ENCODE peak calls at places on chromosome 15, in six cellular contexts. One of them, this sample, is unnamed.

GRCh38 chr15:95911570-95912279 is 418.8 kb upstream of the NR2F2 start:
- DNase-seq in left lung: no peak
- DNase-seq in tibial nerve: no peak
- DNase-seq in adrenal gland: peak; percentile 3
- DNase-seq in fibroblast of lung: no peak
- DNase-seq in heart right ventricle: no peak
- DNase-seq in this sample: no peak

GRCh38 chr15:64858136-64858535 is 16.4 kb downstream of the PLEKHO2 start:
- DNase-seq in fibroblast of lung: no peak
- DNase-seq in left lung: no peak
- DNase-seq in heart right ventricle: no peak
- DNase-seq in adrenal gland: peak; percentile 76
- DNase-seq in tibial nerve: no peak
- DNase-seq in this sample: no peak

GRCh38 chr15:69983696-69984265 is 113.9 kb downstream of the TLE3 start:
- DNase-seq in fibroblast of lung: peak; percentile 8
- DNase-seq in tibial nerve: no peak
- DNase-seq in left lung: no peak
- DNase-seq in adrenal gland: no peak
- DNase-seq in heart right ventricle: no peak
- DNase-seq in this sample: no peak

GRCh38 chr15:68704496-68705021 is 116.1 kb downstream of the ANP32A start:
- DNase-seq in fibroblast of lung: peak; percentile 27
- DNase-seq in left lung: no peak
- DNase-seq in tibial nerve: peak; percentile 15
- DNase-seq in adrenal gland: peak; percentile 24
- DNase-seq in heart right ventricle: peak; percentile 87
- DNase-seq in this sample: no peak

GRCh38 chr15:66723826-66724731 is 22.0 kb downstream of the SMAD6 start:
- DNase-seq in fibroblast of lung: peak; percentile 67
- DNase-seq in adrenal gland: no peak
- DNase-seq in tibial nerve: no peak
- DNase-seq in left lung: no peak
- DNase-seq in heart right ventricle: no peak
- DNase-seq in this sample: no peak

GRCh38 chr15:86382341-86382740 is 302.7 kb downstream of the AGBL1 start:
- DNase-seq in fibroblast of lung: no peak
- DNase-seq in tibial nerve: no peak
- DNase-seq in left lung: no peak
- DNase-seq in heart right ventricle: no peak
- DNase-seq in adrenal gland: no peak
- DNase-seq in this sample: no peak

GRCh38 chr15:41882689-41883483 is 11.0 kb downstream of the SPTBN5 start:
- DNase-seq in fibroblast of lung: no peak
- DNase-seq in adrenal gland: peak; percentile 68
- DNase-seq in left lung: peak; percentile 60
- DNase-seq in heart right ventricle: no peak
- DNase-seq in tibial nerve: no peak
- DNase-seq in this sample: no peak

GRCh38 chr15:89500397-89501270 is 4.3 kb upstream of the RHCG start:
- DNase-seq in heart right ventricle: no peak
- DNase-seq in tibial nerve: no peak
- DNase-seq in left lung: no peak
- DNase-seq in adrenal gland: no peak
- DNase-seq in fibroblast of lung: no peak
- DNase-seq in this sample: no peak

GRCh38 chr15:52021128-52021671 is 2.2 kb downstream of the MAPK6 start:
- DNase-seq in left lung: no peak
- DNase-seq in adrenal gland: peak; percentile 83
- DNase-seq in tibial nerve: peak; percentile 16
- DNase-seq in fibroblast of lung: peak; percentile 95
- DNase-seq in heart right ventricle: peak; percentile 48
- DNase-seq in this sample: peak; percentile 49

GRCh38 chr15:60760646-60761504 is 281.9 kb upstream of the ICE2 start:
- DNase-seq in left lung: no peak
- DNase-seq in adrenal gland: no peak
- DNase-seq in fibroblast of lung: peak; percentile 48
- DNase-seq in tibial nerve: no peak
- DNase-seq in heart right ventricle: no peak
- DNase-seq in this sample: no peak

GRCh38 chr15:22989576-22990477 is 9.7 kb upstream of the CYFIP1 start:
- DNase-seq in heart right ventricle: no peak
- DNase-seq in fibroblast of lung: no peak
- DNase-seq in adrenal gland: no peak
- DNase-seq in left lung: no peak
- DNase-seq in tibial nerve: no peak
- DNase-seq in this sample: no peak

GRCh38 chr15:33207646-33208045 is 13.1 kb upstream of the FMN1 start:
- DNase-seq in tibial nerve: no peak
- DNase-seq in left lung: no peak
- DNase-seq in fibroblast of lung: peak; percentile 6
- DNase-seq in heart right ventricle: no peak
- DNase-seq in adrenal gland: no peak
- DNase-seq in this sample: no peak

GRCh38 chr15:66876731-66877545 is 174.9 kb downstream of the SMAD6 start:
- DNase-seq in heart right ventricle: no peak
- DNase-seq in adrenal gland: no peak
- DNase-seq in tibial nerve: no peak
- DNase-seq in fibroblast of lung: no peak
- DNase-seq in left lung: no peak
- DNase-seq in this sample: no peak

GRCh38 chr15:43517354-43518072 is at the start of gene MAP1A:
- DNase-seq in fibroblast of lung: peak; percentile 71
- DNase-seq in heart right ventricle: peak; percentile 71
- DNase-seq in adrenal gland: no peak
- DNase-seq in left lung: no peak
- DNase-seq in tibial nerve: peak; percentile 27
- DNase-seq in this sample: peak; percentile 70

GRCh38 chr15:60324706-60325438 is 72.9 kb downstream of the ANXA2 start:
- DNase-seq in left lung: no peak
- DNase-seq in adrenal gland: no peak
- DNase-seq in tibial nerve: no peak
- DNase-seq in heart right ventricle: no peak
- DNase-seq in fibroblast of lung: no peak
- DNase-seq in this sample: no peak

GRCh38 chr15:57509965-57510364 is 81.7 kb upstream of the MYZAP start:
- DNase-seq in tibial nerve: no peak
- DNase-seq in heart right ventricle: no peak
- DNase-seq in fibroblast of lung: peak; percentile 34
- DNase-seq in left lung: no peak
- DNase-seq in adrenal gland: no peak
- DNase-seq in this sample: no peak

DNA sequence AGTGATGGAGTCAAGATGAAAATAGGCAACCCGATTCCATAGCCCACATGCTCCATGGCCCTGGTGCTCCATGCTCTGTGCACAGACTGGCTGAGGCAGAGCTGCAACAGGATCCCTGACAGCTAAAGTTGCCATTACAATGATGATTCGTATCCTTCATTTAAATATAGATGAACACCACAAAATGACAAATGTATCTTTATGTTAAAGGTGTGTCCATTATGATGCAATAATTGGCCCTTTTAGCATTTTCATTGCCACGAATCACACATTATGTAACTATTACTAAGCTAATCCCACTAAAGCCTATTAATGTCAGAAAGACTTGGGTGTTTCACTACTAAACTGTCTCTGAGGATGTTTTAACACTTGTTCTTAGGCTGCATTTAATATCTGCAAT is 270.2 kb upstream of the THBS1 start:
- DNase-seq in adrenal gland: no peak
- DNase-seq in tibial nerve: no peak
- DNase-seq in heart right ventricle: no peak
- DNase-seq in left lung: no peak
- DNase-seq in fibroblast of lung: no peak
- DNase-seq in this sample: no peak
- H3K27ac ChIP-seq in adrenal gland: no peak overlapping the region
- H3K27ac ChIP-seq in tibial nerve: no peak overlapping the region
- H3K27ac ChIP-seq in heart right ventricle: no peak overlapping the region
- H3K27ac ChIP-seq in left lung: no peak overlapping the region
- H3K27ac ChIP-seq in fibroblast of lung: no peak overlapping the region
- H3K27ac ChIP-seq in this sample: no peak overlapping the region

GRCh38 chr15:99944131-99944530 is 210.9 kb upstream of the LYSMD4 start:
- DNase-seq in fibroblast of lung: no peak
- DNase-seq in heart right ventricle: no peak
- DNase-seq in adrenal gland: no peak
- DNase-seq in left lung: no peak
- DNase-seq in tibial nerve: no peak
- DNase-seq in this sample: no peak

DNA sequence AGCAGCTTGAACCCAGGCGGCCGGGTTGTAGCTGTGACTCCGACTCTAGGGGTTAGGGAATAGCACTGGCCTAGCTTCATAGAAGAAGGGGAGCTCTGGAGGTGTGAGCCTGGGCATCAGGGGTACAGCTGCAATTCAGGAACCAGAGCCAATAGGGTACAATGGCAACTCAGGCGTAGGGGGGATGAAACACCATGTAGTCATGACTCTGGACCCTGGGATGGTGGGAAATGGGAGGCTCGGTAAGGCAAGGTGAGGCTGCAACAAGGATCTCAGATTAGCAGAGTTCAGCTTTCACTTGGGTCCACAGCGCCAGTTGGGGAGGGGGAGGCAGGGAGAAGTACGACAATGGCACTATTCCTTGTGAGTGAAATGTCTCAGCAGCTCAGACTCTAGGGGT is 210.2 kb upstream of the LYSMD4 start:
- DNase-seq in left lung: no peak
- DNase-seq in tibial nerve: no peak
- DNase-seq in adrenal gland: no peak
- DNase-seq in heart right ventricle: no peak
- DNase-seq in fibroblast of lung: no peak
- DNase-seq in this sample: no peak
- H3K4me3 ChIP-seq in left lung: no peak overlapping the region
- H3K4me3 ChIP-seq in tibial nerve: no peak overlapping the region
- H3K4me3 ChIP-seq in adrenal gland: no peak overlapping the region
- H3K4me3 ChIP-seq in heart right ventricle: no peak overlapping the region
- H3K4me3 ChIP-seq in fibroblast of lung: no peak overlapping the region
- H3K4me3 ChIP-seq in this sample: no peak overlapping the region

GRCh38 chr15:81184188-81184587 is 12.5 kb upstream of the IL16 start:
- DNase-seq in left lung: no peak
- DNase-seq in heart right ventricle: no peak
- DNase-seq in adrenal gland: no peak
- DNase-seq in fibroblast of lung: peak; percentile 11
- DNase-seq in tibial nerve: no peak
- DNase-seq in this sample: no peak

GRCh38 chr15:81183403-81183760 is 13.3 kb upstream of the IL16 start:
- DNase-seq in heart right ventricle: no peak
- DNase-seq in left lung: no peak
- DNase-seq in tibial nerve: no peak
- DNase-seq in fibroblast of lung: no peak
- DNase-seq in adrenal gland: no peak
- DNase-seq in this sample: no peak

GRCh38 chr15:81182031-81182745 is 14.5 kb upstream of the IL16 start:
- DNase-seq in heart right ventricle: no peak
- DNase-seq in fibroblast of lung: peak; percentile 11
- DNase-seq in adrenal gland: no peak
- DNase-seq in left lung: no peak
- DNase-seq in tibial nerve: no peak
- DNase-seq in this sample: no peak

GRCh38 chr15:81181220-81181619 is 15.5 kb upstream of the IL16 start:
- DNase-seq in heart right ventricle: no peak
- DNase-seq in fibroblast of lung: no peak
- DNase-seq in adrenal gland: no peak
- DNase-seq in tibial nerve: no peak
- DNase-seq in left lung: no peak
- DNase-seq in this sample: no peak

DNA sequence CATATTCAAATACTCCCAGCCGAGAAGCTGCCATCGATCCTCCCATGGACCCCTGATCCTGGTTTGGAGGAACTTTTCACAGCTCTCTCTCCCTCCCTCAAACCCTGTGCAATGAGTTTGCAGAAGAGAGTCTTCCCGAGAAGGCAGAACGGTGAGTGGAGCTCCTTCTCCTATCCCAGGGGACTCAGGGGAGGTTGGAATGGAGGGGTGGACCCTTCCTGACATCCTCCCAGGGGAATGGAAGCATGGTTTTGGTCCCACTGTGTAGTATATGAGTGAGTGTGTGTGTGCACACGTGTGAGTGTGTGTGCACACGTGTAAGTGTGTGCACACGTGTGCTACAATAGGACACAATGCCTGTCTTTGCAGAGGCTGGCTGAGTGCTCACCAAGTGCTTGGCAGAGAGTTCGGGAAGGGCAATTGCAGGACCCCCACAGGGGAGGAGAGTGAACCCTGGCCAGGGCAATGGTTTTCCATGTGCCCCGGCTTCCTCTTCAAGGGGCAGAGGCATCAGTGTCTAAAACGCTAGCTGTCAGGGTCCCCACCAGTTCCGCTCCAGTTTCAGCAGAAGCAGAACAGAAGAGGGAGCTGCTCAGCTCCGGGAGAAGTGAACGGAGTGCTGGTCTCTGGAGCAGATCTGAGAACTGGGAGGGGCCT is 13.8 kb upstream of the IL16 start:
- DNase-seq in adrenal gland: no peak
- DNase-seq in tibial nerve: no peak
- DNase-seq in left lung: no peak
- DNase-seq in fibroblast of lung: no peak
- DNase-seq in heart right ventricle: peak; percentile 14
- DNase-seq in this sample: no peak
- TF ChIP-seq CTCF in adrenal gland: no peak
- TF ChIP-seq CTCF in tibial nerve: no peak
- TF ChIP-seq CTCF in left lung: no peak
- TF ChIP-seq CTCF in fibroblast of lung: peak; percentile 39
- TF ChIP-seq CTCF in heart right ventricle: no peak
- TF ChIP-seq CTCF in this sample: no peak

GRCh38 chr15:39486546-39487081 is 94.3 kb upstream of the THBS1 start:
- DNase-seq in fibroblast of lung: peak; percentile 38
- DNase-seq in heart right ventricle: no peak
- DNase-seq in adrenal gland: no peak
- DNase-seq in tibial nerve: no peak
- DNase-seq in left lung: no peak
- DNase-seq in this sample: no peak

GRCh38 chr15:39491115-39491916 is 89.6 kb upstream of the THBS1 start:
- DNase-seq in adrenal gland: no peak
- DNase-seq in fibroblast of lung: no peak
- DNase-seq in left lung: no peak
- DNase-seq in heart right ventricle: no peak
- DNase-seq in tibial nerve: no peak
- DNase-seq in this sample: no peak

GRCh38 chr15:39491917-39492490 is 88.9 kb upstream of the THBS1 start:
- DNase-seq in tibial nerve: no peak
- DNase-seq in left lung: no peak
- DNase-seq in fibroblast of lung: no peak
- DNase-seq in heart right ventricle: no peak
- DNase-seq in adrenal gland: no peak
- DNase-seq in this sample: no peak

GRCh38 chr15:39488498-39488897 is 92.4 kb upstream of the THBS1 start:
- DNase-seq in tibial nerve: no peak
- DNase-seq in adrenal gland: peak; percentile 27
- DNase-seq in heart right ventricle: peak; percentile 50
- DNase-seq in left lung: no peak
- DNase-seq in fibroblast of lung: no peak
- DNase-seq in this sample: no peak

DNA sequence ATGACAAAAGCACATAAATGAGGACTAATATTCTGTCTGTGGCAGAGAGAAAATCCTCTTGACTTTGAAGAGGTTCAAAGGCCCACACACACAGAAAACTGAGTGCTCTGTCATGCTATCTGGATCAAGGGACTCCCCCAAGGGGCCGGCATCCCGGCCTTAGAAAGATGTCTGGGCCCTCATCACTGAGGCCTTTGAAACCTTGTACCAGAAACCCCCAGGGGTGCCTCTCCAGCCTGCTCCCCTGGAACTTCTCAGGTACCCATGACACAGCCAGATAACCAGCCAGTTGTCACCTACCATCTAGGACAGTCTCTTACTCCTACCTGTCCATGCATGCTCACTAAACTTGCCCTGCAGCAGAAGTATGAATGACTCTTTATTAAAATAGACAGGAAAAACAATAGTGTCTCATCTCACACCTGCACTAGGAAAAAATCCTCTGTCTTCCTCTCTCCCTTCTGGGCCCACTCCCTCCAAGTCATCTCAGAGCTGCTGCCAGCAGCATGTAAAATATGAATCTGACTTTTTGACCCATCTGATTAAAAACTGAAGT is 93.6 kb upstream of the THBS1 start:
- DNase-seq in adrenal gland: no peak
- DNase-seq in tibial nerve: no peak
- DNase-seq in fibroblast of lung: no peak
- DNase-seq in left lung: no peak
- DNase-seq in heart right ventricle: no peak
- DNase-seq in this sample: no peak
- H3K27ac ChIP-seq in adrenal gland: no peak overlapping the region
- H3K27ac ChIP-seq in tibial nerve: no peak overlapping the region
- H3K27ac ChIP-seq in fibroblast of lung: no peak overlapping the region
- H3K27ac ChIP-seq in left lung: no peak overlapping the region
- H3K27ac ChIP-seq in heart right ventricle: peak overlapping the region; percentile 9
- H3K27ac ChIP-seq in this sample: no peak overlapping the region